ENCODE peak calls at places on chromosomes 2 and 18, in four cellular contexts. S is A549, B is IMR-90, R is lower leg skin. F is an unnamed sample.

GRCh38 chr2:180573951-180574350 is 406.5 kb upstream of the UBE2E3 start:
- DNase-seq in S (peak), B (peak), R (no peak), F (no peak)

GRCh38 chr2:218290316-218291261 is 1.7 kb downstream of the TMBIM1 start:
- DNase-seq in S (no peak), B (no peak), R (no peak), F (no peak)

GRCh38 chr2:240818543-240819403 is 1.2 kb downstream of the KIF1A start:
- DNase-seq in S (no peak), B (no peak), R (peak), F (no peak)

GRCh38 chr2:128374711-128375413 is 56.2 kb upstream of the HS6ST1 start:
- DNase-seq in S (no peak), B (no peak), R (peak), F (no peak)

GRCh38 chr2:134462791-134463725 is 209.2 kb downstream of the MGAT5 start:
- DNase-seq in S (no peak), B (no peak), R (peak), F (no peak)

GRCh38 chr2:138814123-138814883 is 34.1 kb upstream of the NXPH2 start:
- DNase-seq in S (peak), B (no peak), R (no peak), F (no peak)

GRCh38 chr2:207816546-207816945 is 46.8 kb upstream of the FZD5 start:
- DNase-seq in S (no peak), B (no peak), R (no peak), F (no peak)

GRCh38 chr18:31489311-31489710 is 8.7 kb upstream of the DSG2 start:
- DNase-seq in S (no peak), B (no peak), R (no peak), F (no peak)

GRCh38 chr18:74316257-74317180 is 880 bp downstream of the C18orf63 start:
- DNase-seq in S (peak), B (peak), R (no peak), F (no peak)

GRCh38 chr18:69651243-69651642 is 250.6 kb downstream of the DOK6 start:
- DNase-seq in S (no peak), B (no peak), R (no peak), F (no peak)

GRCh38 chr18:79903071-79903635 is 48.3 kb downstream of the SLC66A2 start:
- DNase-seq in S (no peak), B (no peak), R (peak), F (no peak)

GRCh38 chr2:66569321-66569851 is 134.5 kb downstream of the MEIS1 start:
- DNase-seq in S (no peak), B (peak), R (no peak), F (no peak)

GRCh38 chr2:61426267-61426897 is 44.5 kb downstream of the USP34 start:
- DNase-seq in S (peak), B (no peak), R (peak), F (peak)

GRCh38 chr2:58055027-58055786 is 8.6 kb downstream of the VRK2 start:
- DNase-seq in S (no peak), B (no peak), R (no peak), F (no peak)
- TF ChIP-seq POLR2A in S (no peak), B (no peak), R (no peak), F (no peak)

DNA sequence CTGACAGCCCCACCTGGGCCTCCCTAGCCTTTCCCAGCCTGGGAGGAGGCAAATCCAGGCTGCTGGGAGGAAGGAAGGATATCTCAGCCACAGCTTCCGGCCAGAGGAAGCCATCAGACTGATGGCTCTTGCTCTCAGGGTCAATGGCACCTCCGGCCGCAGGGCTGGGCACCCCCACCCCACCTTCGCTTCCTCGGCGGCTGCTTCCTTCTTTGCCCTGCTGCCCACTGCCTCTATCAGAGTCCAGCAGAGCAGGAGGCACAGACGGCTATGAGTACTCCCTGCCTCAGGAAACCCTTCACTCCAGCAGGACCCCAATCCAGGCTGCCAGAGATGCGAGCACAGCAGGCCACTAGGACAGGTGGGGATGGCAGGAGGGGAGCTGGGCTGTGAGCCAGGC is 3.3 kb downstream of the SEMA4C start:
- DNase-seq in S (no peak), B (no peak), R (no peak), F (no peak)
- H3K4me3 ChIP-seq in S (no peak), B (no peak), R (no peak), F (no peak)

GRCh38 chr2:129708221-129708967 is 271.1 kb upstream of the RAB6C start:
- DNase-seq in S (no peak), B (no peak), R (no peak), F (no peak)
- TF ChIP-seq CTCF in S (no peak), B (no peak), R (no peak), F (no peak)

DNA sequence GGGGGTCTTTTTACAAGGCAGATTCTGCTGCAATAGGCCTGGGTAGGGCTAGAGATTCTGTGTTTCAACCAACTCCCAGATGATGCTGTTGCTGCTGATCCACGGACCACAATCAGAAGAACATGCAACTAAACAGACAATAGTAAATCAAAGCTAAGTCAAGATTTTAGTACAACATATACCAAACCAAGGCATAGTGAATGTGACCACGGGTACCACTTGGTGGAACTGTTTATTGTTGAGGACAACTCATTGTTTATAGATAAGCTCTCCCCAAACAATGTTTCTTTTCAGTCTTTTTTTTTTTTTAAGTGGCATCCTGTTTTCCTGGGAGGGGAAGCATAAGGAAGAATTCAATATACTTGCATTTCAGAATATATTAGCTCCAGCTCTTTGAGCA is 36.0 kb upstream of the DARS1 start:
- DNase-seq in S (no peak), B (no peak), R (no peak), F (no peak)
- TF ChIP-seq POLR2A in S (no peak), B (no peak), R (no peak), F (no peak)

F was measured in gastrocnemius medialis.